ENCODE peak calls at places on chromosome 18, in seven cellular contexts. F is tibial nerve, X is endodermal cell, P is Panc1, Q is psoas muscle, I is astrocyte, B is Caco-2. T is an unnamed sample.

GRCh38 chr18:79723628-79724027 is 44.0 kb downstream of the CTDP1 start:
- DNase-seq in X (no peak), B (no peak), P (no peak), I (no peak), F (no peak), Q (no peak), T (no peak)

GRCh38 chr18:72543362-72544055 is 633 bp downstream of the CBLN2 start:
- DNase-seq in X (peak; percentile 69), F (no peak), Q (no peak), P (no peak), B (no peak), I (no peak), T (no peak)

GRCh38 chr18:37341016-37341415 is 224.6 kb downstream of the CELF4 start:
- DNase-seq in Q (no peak), X (no peak), P (no peak), I (no peak), B (no peak), F (no peak), T (no peak)

GRCh38 chr18:79567481-79568147 is 112.0 kb upstream of the CTDP1 start:
- DNase-seq in I (peak; percentile 98), F (no peak), Q (peak; percentile 77), P (no peak), X (peak; percentile 84), B (no peak), T (no peak)

GRCh38 chr18:62612721-62613120 is 89.9 kb downstream of the ZCCHC2 start:
- DNase-seq in B (no peak), P (no peak), I (no peak), X (no peak), F (no peak), Q (no peak), T (no peak)

GRCh38 chr18:28112056-28112470 is 64.9 kb downstream of the CDH2 start:
- DNase-seq in F (no peak), P (no peak), B (no peak), I (peak; percentile 95), Q (no peak), X (no peak), T (no peak)

GRCh38 chr18:68984342-68984741 is 186.5 kb downstream of the CCDC102B start:
- DNase-seq in X (no peak), P (no peak), F (no peak), Q (no peak), I (no peak), B (no peak), T (no peak)

GRCh38 chr18:7221424-7222155 is 9.3 kb upstream of the LRRC30 start:
- DNase-seq in B (peak; percentile 77), X (peak; percentile 92), F (no peak), P (peak; percentile 39), Q (peak; percentile 55), I (peak; percentile 45), T (no peak)

GRCh38 chr18:32299489-32299888 is 109.7 kb downstream of the MEP1B start:
- DNase-seq in P (no peak), F (no peak), Q (no peak), I (no peak), B (no peak), X (no peak), T (no peak)

GRCh38 chr18:79856119-79857080 is 58.7 kb downstream of the KCNG2 start:
- DNase-seq in I (no peak), P (no peak), X (peak; percentile 85), B (no peak), Q (peak; percentile 45), F (no peak), T (no peak)

GRCh38 chr18:55275042-55275897 is 312.7 kb downstream of the TCF4 start:
- DNase-seq in B (peak; percentile 37), Q (peak; percentile 87), F (no peak), P (no peak), X (no peak), I (peak; percentile 86), T (no peak)
- H3K4me1 ChIP-seq in B (peaks cover 6% of the 10 kb centered on the region), Q (peaks cover 24% of the 10 kb centered on the region), F (peaks cover 9% of the 10 kb centered on the region), P (no peaks in the 10 kb centered on the region), X (no peaks in the 10 kb centered on the region), I (peaks cover 6% of the 10 kb centered on the region), T (no peaks in the 10 kb centered on the region)

GRCh38 chr18:26405190-26405781 is 143.1 kb downstream of the KCTD1 start:
- DNase-seq in X (peak; percentile 74), F (no peak), P (no peak), B (peak; percentile 34), I (peak; percentile 19), Q (no peak), T (no peak)
- TF ChIP-seq CTCF in X (peak; percentile 65), F (peak; percentile 23), P (peak; percentile 73), B (no peak), I (peak; percentile 15), Q (peak; percentile 49), T (no peak)

GRCh38 chr18:47929681-47930085 is 776 bp downstream of the SMAD2 start:
- DNase-seq in Q (no peak), F (no peak), X (no peak), B (no peak), I (no peak), P (no peak), T (no peak)
- H3K4me1 ChIP-seq in Q (peaks cover 32% of the 10 kb centered on the region), F (peaks cover 43% of the 10 kb centered on the region), X (peaks cover 19% of the 10 kb centered on the region), B (peaks cover 8% of the 10 kb centered on the region), I (peaks cover 14% of the 10 kb centered on the region), P (peaks cover 26% of the 10 kb centered on the region), T (peaks cover 48% of the 10 kb centered on the region)

GRCh38 chr18:64044616-64045015 is 74.7 kb downstream of the SERPINB8 start:
- DNase-seq in F (no peak), I (no peak), P (no peak), X (no peak), Q (no peak), B (no peak), T (no peak)

GRCh38 chr18:64037812-64038414 is 68.0 kb downstream of the SERPINB8 start:
- DNase-seq in Q (no peak), I (peak; percentile 1), B (no peak), X (no peak), P (no peak), F (no peak), T (no peak)

GRCh38 chr18:64042728-64043358 is 73.0 kb downstream of the SERPINB8 start:
- DNase-seq in P (no peak), I (no peak), Q (no peak), B (no peak), X (no peak), F (no peak), T (no peak)
- TF ChIP-seq CTCF in P (no peak), I (no peak), Q (no peak), B (no peak), X (no peak), F (no peak), T (no peak)

DNA sequence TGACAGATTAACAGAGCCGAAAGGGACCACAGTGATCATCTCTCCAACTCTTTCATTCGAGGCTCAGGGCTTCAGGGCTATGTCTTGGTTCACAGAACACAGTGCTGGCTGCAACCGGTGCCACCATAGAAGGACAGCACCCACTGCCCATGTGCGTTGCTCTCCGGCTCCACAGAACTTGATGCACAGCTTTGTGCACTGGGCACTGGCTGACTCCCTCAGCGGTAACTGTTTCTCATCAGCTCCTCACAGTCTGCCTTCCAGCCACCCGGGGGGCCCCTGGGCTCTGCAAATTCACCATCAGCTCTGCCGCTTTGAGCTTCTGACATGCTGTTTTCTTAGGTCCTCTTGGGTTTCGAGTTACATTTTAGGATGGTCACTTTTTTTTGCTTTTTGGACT is 124.3 kb upstream of the RAB12 start:
- DNase-seq in Q (no peak), F (no peak), I (no peak), X (no peak), P (no peak), B (no peak), T (no peak)
- H3K4me1 ChIP-seq in Q (no peaks in the 10 kb centered on the region), F (no peaks in the 10 kb centered on the region), I (no peaks in the 10 kb centered on the region), X (no peaks in the 10 kb centered on the region), P (no peaks in the 10 kb centered on the region), B (no peaks in the 10 kb centered on the region), T (no peaks in the 10 kb centered on the region)

DNA sequence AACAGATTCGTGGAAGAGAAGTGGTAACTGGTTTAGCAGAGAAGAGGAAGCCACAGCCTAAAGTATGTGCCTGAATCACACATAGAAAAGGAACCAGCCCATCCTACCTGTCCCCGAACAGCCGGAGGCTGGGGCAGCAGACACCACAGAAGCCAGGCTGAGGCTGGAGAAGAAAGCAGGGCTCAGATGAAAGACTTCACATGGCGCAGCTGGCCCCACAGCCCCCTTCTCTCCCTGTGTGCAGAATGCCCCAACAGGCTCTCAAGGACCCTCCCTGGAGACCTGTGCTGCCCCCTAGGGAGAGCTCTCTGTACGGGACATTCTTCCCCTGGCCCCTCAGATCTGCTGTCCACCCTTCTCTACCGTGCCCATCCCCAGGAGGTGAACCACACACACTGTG is 83.5 kb upstream of the RAB12 start:
- DNase-seq in F (no peak), X (peak; percentile 71), P (no peak), Q (no peak), I (no peak), B (no peak), T (no peak)
- TF ChIP-seq CTCF in F (no peak), X (peak; percentile 74), P (peak; percentile 50), Q (no peak), I (no peak), B (no peak), T (no peak)

GRCh38 chr18:76445275-76445674 is 49.8 kb downstream of the ZNF516 start:
- DNase-seq in I (peak; percentile 92), B (no peak), F (no peak), X (no peak), Q (no peak), P (no peak), T (no peak)

GRCh38 chr18:76447268-76447890 is 47.7 kb downstream of the ZNF516 start:
- DNase-seq in B (no peak), I (no peak), P (no peak), F (no peak), X (no peak), Q (peak; percentile 46), T (no peak)

GRCh38 chr18:76446746-76447267 is 48.2 kb downstream of the ZNF516 start:
- DNase-seq in X (no peak), Q (no peak), F (no peak), P (no peak), I (no peak), B (no peak), T (no peak)

GRCh38 chr18:76445741-76446232 is 49.3 kb downstream of the ZNF516 start:
- DNase-seq in F (no peak), B (no peak), P (no peak), Q (no peak), I (no peak), X (peak; percentile 39), T (peak; percentile 43)

GRCh38 chr18:76446321-76446720 is 48.7 kb downstream of the ZNF516 start:
- DNase-seq in Q (no peak), P (no peak), F (no peak), B (no peak), X (no peak), I (no peak), T (no peak)
- H3K4me1 ChIP-seq in Q (peaks cover 56% of the 10 kb centered on the region), P (peaks cover 18% of the 10 kb centered on the region), F (peaks cover 81% of the 10 kb centered on the region), B (no peaks in the 10 kb centered on the region), X (peaks cover 13% of the 10 kb centered on the region), I (peaks cover 43% of the 10 kb centered on the region), T (peaks cover 12% of the 10 kb centered on the region)

DNA sequence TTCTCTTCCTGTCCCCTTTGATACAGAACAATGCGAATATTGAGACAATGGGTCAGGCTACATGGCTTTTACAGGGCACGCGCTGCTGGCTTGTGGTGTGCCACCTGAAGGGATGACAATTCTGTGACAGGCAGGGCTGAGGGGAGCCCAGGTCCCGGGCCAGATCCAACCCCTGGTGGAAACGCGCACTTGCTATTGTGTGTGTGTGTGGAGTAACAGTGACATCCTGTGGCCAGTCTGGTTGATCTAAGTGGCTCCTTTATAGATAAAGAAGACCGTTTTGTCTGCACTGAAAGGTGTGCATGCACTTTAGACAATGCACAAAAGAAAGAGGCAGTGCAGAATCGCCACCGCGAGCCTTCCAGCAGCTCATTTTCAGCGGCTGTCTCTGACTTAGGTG is 273.6 kb downstream of the HRH4 start:
- DNase-seq in X (peak; percentile 80), B (peak; percentile 40), I (no peak), F (no peak), Q (no peak), P (no peak), T (no peak)
- TF ChIP-seq CTCF in X (peak; percentile 72), B (peak; percentile 25), I (no peak), F (no peak), Q (no peak), P (peak; percentile 40), T (no peak)

GRCh38 chr18:76981388-76981968 is 151.1 kb downstream of the MBP start:
- DNase-seq in B (no peak), F (no peak), I (no peak), P (no peak), X (peak; percentile 67), Q (no peak), T (no peak)
- H3K4me1 ChIP-seq in B (no peaks in the 10 kb centered on the region), F (peaks cover 27% of the 10 kb centered on the region), I (no peaks in the 10 kb centered on the region), P (peaks cover 6% of the 10 kb centered on the region), X (no peaks in the 10 kb centered on the region), Q (peaks cover 15% of the 10 kb centered on the region), T (peaks cover 3% of the 10 kb centered on the region)